ENCODE peak calls at places on chromosomes 6 and 20, in six cellular contexts. L is naive thymus-derived CD4-positive, alpha-beta T cell; E is esophagus squamous epithelium; O is glutamatergic neuron; P is fibroblast of the aortic adventitia; Z is ascending aorta. C is an unnamed sample.

GRCh38 chr20:62822788-62823651 is 6.2 kb downstream of the COL9A3 start:
- DNase-seq in L (no peak), E (no peak), O (peak; percentile 74), P (no peak), Z (no peak), C (peak; percentile 88)

GRCh38 chr6:1244941-1245340 is 67.0 kb upstream of the FOXQ1 start:
- DNase-seq in L (no peak), E (no peak), O (no peak), P (no peak), Z (no peak), C (no peak)

GRCh38 chr20:37994512-37994911 is 38.7 kb downstream of the TTI1 start:
- DNase-seq in L (no peak), E (no peak), O (no peak), P (no peak), Z (no peak), C (no peak)

GRCh38 chr20:1632228-1632577 is 12.4 kb upstream of the SIRPB1 start:
- DNase-seq in L (no peak), E (no peak), O (no peak), P (no peak), Z (no peak), C (no peak)

GRCh38 chr20:4814696-4815252 is 93.1 kb downstream of the PRND start:
- DNase-seq in L (peak; percentile 66), E (peak; percentile 51), O (no peak), P (no peak), Z (no peak), C (no peak)

GRCh38 chr6:34243131-34243771 is 5.6 kb downstream of the SMIM29 start:
- DNase-seq in L (no peak), E (no peak), O (no peak), P (peak; percentile 28), Z (no peak), C (peak; percentile 4)

GRCh38 chr6:3037578-3038365 is 30.5 kb upstream of the RIPK1 start:
- DNase-seq in L (no peak), E (no peak), O (no peak), P (no peak), Z (no peak), C (peak; percentile 53)

GRCh38 chr20:37877832-37878772 is 24.8 kb upstream of the VSTM2L start:
- DNase-seq in L (no peak), E (no peak), O (no peak), P (no peak), Z (no peak), C (no peak)

GRCh38 chr6:128807577-128807976 is 75.4 kb upstream of the LAMA2 start:
- DNase-seq in L (no peak), E (no peak), O (no peak), P (peak; percentile 78), Z (no peak), C (peak; percentile 17)

GRCh38 chr6:135325624-135326424 is 144.7 kb downstream of the MYB start:
- DNase-seq in L (no peak), E (no peak), O (no peak), P (no peak), Z (no peak), C (no peak)

GRCh38 chr6:35085359-35086281 is 55.5 kb downstream of the TCP11 start:
- DNase-seq in L (no peak), E (no peak), O (no peak), P (no peak), Z (no peak), C (peak; percentile 15)

GRCh38 chr6:122308074-122308473 is 91.4 kb upstream of the HSF2 start:
- DNase-seq in L (no peak), E (no peak), O (no peak), P (no peak), Z (no peak), C (no peak)

GRCh38 chr6:46453221-46453620 is 38.0 kb downstream of the RCAN2 start:
- DNase-seq in L (no peak), E (no peak), O (no peak), P (peak; percentile 90), Z (no peak), C (no peak)

GRCh38 chr20:57287007-57287810 is 20.8 kb upstream of the BMP7 start:
- DNase-seq in L (no peak), E (no peak), O (no peak), P (no peak), Z (no peak), C (no peak)

GRCh38 chr6:53139841-53140413 is 8.7 kb downstream of the GCM1 start:
- DNase-seq in L (no peak), E (no peak), O (no peak), P (no peak), Z (no peak), C (no peak)

GRCh38 chr20:53899351-53900167 is 170.8 kb downstream of the BCAS1 start:
- DNase-seq in L (no peak), E (no peak), O (peak; percentile 44), P (peak; percentile 79), Z (no peak), C (peak; percentile 74)

GRCh38 chr6:89021629-89022028 is 58.2 kb upstream of the RNGTT start:
- DNase-seq in L (no peak), E (no peak), O (no peak), P (no peak), Z (no peak), C (no peak)

GRCh38 chr6:54191460-54191859 is 80.2 kb downstream of the MLIP start:
- DNase-seq in L (no peak), E (no peak), O (no peak), P (peak; percentile 6), Z (no peak), C (no peak)

GRCh38 chr6:105619971-105620741 is 217.3 kb upstream of the PREP start:
- DNase-seq in L (no peak), E (no peak), O (no peak), P (peak; percentile 59), Z (no peak), C (no peak)

GRCh38 chr6:149961728-149962425 is 1.9 kb upstream of the ULBP1 start:
- DNase-seq in L (no peak), E (no peak), O (no peak), P (no peak), Z (no peak), C (peak; percentile 46)

GRCh38 chr6:64085126-64085525 is 449.5 kb downstream of the PHF3 start:
- DNase-seq in L (no peak), E (no peak), O (no peak), P (no peak), Z (no peak), C (no peak)

GRCh38 chr6:152671146-152671545 is 26.6 kb upstream of the MYCT1 start:
- DNase-seq in L (no peak), E (no peak), O (no peak), P (peak; percentile 35), Z (no peak), C (no peak)

C was measured in D341Med.